ENCODE peak calls at places on chromosomes 3 and 15, in seven cellular contexts. I, K, Z, S, Q, T and M are unnamed samples.

GRCh38 chr15:91271565-91272153 is 171.6 kb downstream of the SV2B start:
- DNase-seq in I (peak), K (peak), Q (no peak), S (peak), T (no peak), Z (peak), M (peak)

GRCh38 chr15:91456921-91457320 is 356.9 kb downstream of the SV2B start:
- DNase-seq in I (no peak), Z (peak), T (no peak), K (peak), Q (no peak), S (no peak), M (peak)

GRCh38 chr3:106268696-106269095 is 399.9 kb upstream of the CBLB start:
- DNase-seq in I (no peak), T (no peak), Q (no peak), S (no peak), Z (no peak), K (no peak), M (no peak)

GRCh38 chr15:62119224-62119925 is 45.7 kb downstream of the C2CD4B start:
- DNase-seq in K (peak), Q (no peak), I (no peak), S (peak), Z (peak), T (no peak), M (peak)

GRCh38 chr15:68387288-68388143 is 44.4 kb downstream of the ITGA11 start:
- DNase-seq in Z (no peak), T (no peak), K (no peak), I (peak), Q (no peak), S (no peak), M (no peak)

GRCh38 chr3:54572197-54572895 is 355.5 kb downstream of the LRTM1 start:
- DNase-seq in I (no peak), Q (no peak), T (no peak), S (no peak), Z (no peak), K (peak), M (no peak)

GRCh38 chr3:151327571-151328198 is 1.7 kb downstream of the P2RY13 start:
- DNase-seq in K (no peak), Z (peak), T (no peak), S (no peak), I (no peak), Q (no peak), M (peak)

GRCh38 chr15:40364259-40364658 is 6.2 kb downstream of the DISP2 start:
- DNase-seq in Q (no peak), S (no peak), Z (no peak), T (no peak), K (no peak), I (no peak), M (no peak)

GRCh38 chr3:4994144-4994730 is 15.0 kb downstream of the BHLHE40 start:
- DNase-seq in T (no peak), S (no peak), I (peak), Q (no peak), K (peak), Z (peak), M (peak)

GRCh38 chr3:139797724-139798343 is 120.1 kb upstream of the NMNAT3 start:
- DNase-seq in I (peak), T (no peak), Q (no peak), Z (peak), K (peak), S (no peak), M (peak)

GRCh38 chr3:101466465-101467309 is 46.3 kb downstream of the SENP7 start:
- DNase-seq in T (peak), Z (no peak), K (no peak), S (no peak), Q (no peak), I (peak), M (no peak)

GRCh38 chr3:154885016-154885415 is 195.1 kb upstream of the MME start:
- DNase-seq in Z (peak), S (peak), Q (no peak), I (no peak), T (no peak), K (peak), M (peak)

DNA sequence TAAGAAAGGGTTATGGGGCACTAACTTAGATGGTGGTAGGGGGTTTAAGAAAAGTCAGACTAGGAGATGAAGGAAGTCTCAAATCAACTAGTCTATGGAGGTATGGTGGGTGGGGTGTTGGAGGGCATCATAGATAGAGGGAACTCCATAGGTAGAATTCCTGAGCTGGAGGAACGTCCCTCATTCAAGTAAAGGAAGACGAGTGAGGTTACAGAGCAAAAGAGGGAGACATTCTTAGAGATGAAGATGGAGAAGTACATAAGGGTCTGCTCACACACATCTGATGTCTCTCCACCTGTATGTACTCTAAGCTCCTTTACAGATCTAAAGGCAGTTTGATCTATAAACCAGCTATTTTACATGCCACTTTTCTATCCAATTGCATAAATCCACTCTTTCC is 1.4 kb downstream of the PLSCR1 start:
- DNase-seq in Q (no peak), Z (no peak), I (no peak), T (no peak), K (no peak), S (no peak), M (no peak)
- H3K4me3 ChIP-seq in Q (peak), Z (peak), I (no peak), T (no peak), K (peak), S (peak), M (peak)

GRCh38 chr3:135229018-135229495 is 434.0 kb downstream of the EPHB1 start:
- DNase-seq in Z (no peak), T (no peak), S (no peak), K (peak), I (no peak), Q (peak), M (no peak)
- TF ChIP-seq CTCF in Z (no peak), T (no peak), S (no peak), K (no peak), I (no peak), Q (peak), M (no peak)

GRCh38 chr15:51888593-51889195 is 59.2 kb downstream of the TMOD3 start:
- DNase-seq in S (no peak), Z (peak), T (no peak), Q (no peak), K (no peak), I (no peak), M (peak)
- H3K4me3 ChIP-seq in S (no peak), Z (no peak), T (no peak), Q (no peak), K (no peak), I (no peak), M (no peak)

GRCh38 chr3:13656584-13657301 is 107.8 kb downstream of the FBLN2 start:
- DNase-seq in T (no peak), Q (no peak), Z (no peak), K (no peak), S (no peak), I (no peak), M (no peak)
- TF ChIP-seq CTCF in T (no peak), Q (no peak), Z (no peak), K (no peak), S (no peak), I (no peak), M (no peak)